ENCODE peak calls at places on chromosomes 3 and 15, in seven cellular contexts. G is H9, C is IMR-90, Z is mesendoderm, A is trophoblast cell, U is H1, W is mesenchymal stem cell. E is an unnamed sample.
A peak's percentile ranks its signal among the peaks of the same experiment; 100 is the strongest.

GRCh38 chr3:12149029-12149428 is 9.7 kb downstream of the TIMP4 start:
- DNase-seq in G (no peak), A (no peak), C (no peak), W (no peak), U (no peak), Z (no peak), E (no peak)

GRCh38 chr3:102745881-102746280 is 311.1 kb downstream of the ZPLD1 start:
- DNase-seq in A (no peak), Z (no peak), G (no peak), U (no peak), C (no peak), W (no peak), E (no peak)

GRCh38 chr3:52036222-52036694 is 20.1 kb downstream of the DUSP7 start:
- DNase-seq in U (no peak), A (no peak), Z (no peak), G (no peak), C (no peak), W (no peak), E (no peak)

GRCh38 chr3:25594007-25594502 is 70.7 kb downstream of the TOP2B start:
- DNase-seq in C (peak; percentile 88), G (no peak), A (peak; percentile 12), W (peak; percentile 86), Z (peak; percentile 86), U (no peak), E (peak; percentile 52)

GRCh38 chr3:190558796-190559195 is 44.9 kb downstream of the IL1RAP start:
- DNase-seq in W (no peak), U (no peak), Z (no peak), C (no peak), G (no peak), A (peak; percentile 65), E (no peak)

GRCh38 chr3:184788751-184789150 is 23.2 kb upstream of the VPS8 start:
- DNase-seq in C (no peak), A (no peak), Z (no peak), W (no peak), U (no peak), G (no peak), E (no peak)

GRCh38 chr3:125024817-125025216 is 31.0 kb downstream of the HEG1 start:
- DNase-seq in W (no peak), U (no peak), C (no peak), A (no peak), G (no peak), Z (no peak), E (no peak)

GRCh38 chr15:92681141-92681622 is 25.6 kb upstream of the FAM174B start:
- DNase-seq in G (no peak), C (peak; percentile 56), A (peak; percentile 78), W (peak; percentile 91), U (no peak), Z (peak; percentile 52), E (no peak)

GRCh38 chr3:96465521-96465920 is 348.9 kb upstream of the EPHA6 start:
- DNase-seq in A (no peak), U (no peak), Z (no peak), C (no peak), G (no peak), W (no peak), E (no peak)

GRCh38 chr15:75661041-75661778 is 13.5 kb downstream of the SNX33 start:
- DNase-seq in U (peak; percentile 36), Z (peak; percentile 86), A (peak; percentile 79), G (peak; percentile 76), C (peak; percentile 91), W (peak; percentile 96), E (no peak)

GRCh38 chr3:187640823-187641135 is 29.4 kb downstream of the SST start:
- DNase-seq in G (no peak), A (no peak), W (no peak), Z (no peak), U (no peak), C (no peak), E (no peak)

GRCh38 chr15:41622901-41623300 is 37.3 kb upstream of the MGA start:
- DNase-seq in A (no peak), Z (no peak), U (no peak), C (no peak), W (no peak), G (no peak), E (no peak)

GRCh38 chr15:26838742-26839460 is 28.0 kb upstream of the GABRA5 start:
- DNase-seq in C (no peak), G (peak; percentile 82), A (no peak), W (no peak), Z (peak; percentile 81), U (peak; percentile 36), E (peak; percentile 21)

GRCh38 chr3:188468672-188469071 is 314.7 kb downstream of the LPP start:
- DNase-seq in W (peak; percentile 84), Z (no peak), G (no peak), U (no peak), C (no peak), A (no peak), E (no peak)

GRCh38 chr15:87420017-87420416 is 836.5 kb downstream of the NTRK3 start:
- DNase-seq in U (no peak), C (no peak), G (no peak), W (no peak), A (no peak), Z (no peak), E (no peak)

GRCh38 chr3:135310317-135310716 is 515.3 kb downstream of the EPHB1 start:
- DNase-seq in U (no peak), A (no peak), W (no peak), Z (peak; percentile 77), G (peak; percentile 46), C (no peak), E (no peak)

GRCh38 chr15:64048766-64049165 is 2.5 kb upstream of the DAPK2 start:
- DNase-seq in W (no peak), Z (no peak), C (no peak), A (no peak), G (no peak), U (no peak), E (no peak)

GRCh38 chr15:91348812-91349500 is 248.9 kb downstream of the SV2B start:
- DNase-seq in W (no peak), U (no peak), G (no peak), C (no peak), A (no peak), Z (no peak), E (no peak)

GRCh38 chr3:122572940-122573412 is 4.5 kb upstream of the PARP15 start:
- DNase-seq in Z (peak; percentile 71), C (peak; percentile 41), W (peak; percentile 24), A (peak; percentile 12), G (peak; percentile 67), U (peak; percentile 15), E (no peak)

DNA sequence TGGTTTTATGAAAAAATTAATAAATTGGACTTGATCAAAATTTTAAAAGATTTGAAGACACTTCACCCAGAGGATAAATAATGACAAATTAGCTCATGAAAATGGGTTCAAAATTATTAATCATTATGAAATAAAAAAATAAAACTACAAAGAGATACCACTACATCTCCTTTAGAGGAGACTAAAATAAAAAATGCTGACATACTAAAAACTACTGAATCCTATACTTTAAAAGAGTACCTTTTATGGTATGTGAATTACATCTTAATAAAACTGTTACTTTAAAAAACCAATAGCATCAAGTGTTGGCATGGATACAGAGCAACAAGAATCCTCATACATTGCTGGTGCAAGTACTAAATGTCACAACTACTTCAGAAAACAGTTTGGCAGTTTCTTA is 46.0 kb upstream of the MYRIP start:
- DNase-seq in W (no peak), C (no peak), U (no peak), A (no peak), G (no peak), Z (no peak), E (no peak)
- H2BK120ac ChIP-seq in W (no peak overlapping the region), C (no peak overlapping the region), U (no peak overlapping the region), A (no peak overlapping the region), G (no peak overlapping the region), Z (no peak overlapping the region), E (no peak overlapping the region)

GRCh38 chr15:52262364-52262763 is 33.2 kb downstream of the MYO5C start:
- DNase-seq in A (no peak), Z (peak; percentile 41), W (peak; percentile 19), G (no peak), U (no peak), C (no peak), E (peak; percentile 18)

GRCh38 chr15:52263563-52263962 is 32.0 kb downstream of the MYO5C start:
- DNase-seq in A (no peak), Z (no peak), W (no peak), U (no peak), C (no peak), G (no peak), E (no peak)

GRCh38 chr15:52259503-52259902 is 36.1 kb downstream of the MYO5C start:
- DNase-seq in C (no peak), W (no peak), A (no peak), Z (no peak), U (no peak), G (no peak), E (no peak)

GRCh38 chr15:52261026-52261425 is 34.6 kb downstream of the MYO5C start:
- DNase-seq in C (no peak), U (no peak), Z (no peak), W (no peak), G (no peak), A (no peak), E (no peak)

GRCh38 chr15:52261498-52262242 is 33.9 kb downstream of the MYO5C start:
- DNase-seq in G (peak; percentile 96), U (peak; percentile 93), W (peak; percentile 81), A (peak; percentile 79), Z (peak; percentile 99), C (peak; percentile 77), E (peak; percentile 82)
- H2BK120ac ChIP-seq in G (peak overlapping the region; percentile 97), U (peak overlapping the region; percentile 86), W (no peak overlapping the region), A (peak overlapping the region; percentile 35), Z (no peak overlapping the region), C (peak overlapping the region; percentile 95), E (peak overlapping the region; percentile 98)

GRCh38 chr15:51390239-51390931 is 48.9 kb downstream of the GLDN start:
- DNase-seq in U (no peak), W (no peak), Z (no peak), G (no peak), C (no peak), A (no peak), E (no peak)
- H2BK120ac ChIP-seq in U (no peak overlapping the region), W (no peak overlapping the region), Z (peak overlapping the region; percentile 55), G (no peak overlapping the region), C (no peak overlapping the region), A (no peak overlapping the region), E (no peak overlapping the region)

GRCh38 chr15:35833590-35833989 is 287.6 kb upstream of the DPH6 start:
- DNase-seq in C (no peak), U (no peak), Z (no peak), W (no peak), G (no peak), A (no peak), E (no peak)
- H2BK120ac ChIP-seq in C (no peak overlapping the region), U (no peak overlapping the region), Z (no peak overlapping the region), W (no peak overlapping the region), G (no peak overlapping the region), A (no peak overlapping the region), E (no peak overlapping the region)

GRCh38 chr3:99938270-99938955 is 120.8 kb downstream of the CMSS1 start:
- DNase-seq in A (no peak), W (no peak), G (no peak), Z (no peak), U (no peak), C (peak; percentile 54), E (no peak)
- H2BK120ac ChIP-seq in A (no peak overlapping the region), W (no peak overlapping the region), G (no peak overlapping the region), Z (no peak overlapping the region), U (no peak overlapping the region), C (peak overlapping the region; percentile 20), E (no peak overlapping the region)